ENCODE peak calls at places on chromosomes 6 and 20, in seven cellular contexts. M is HCT116, P is H1, V is GM12878, T is WTC11, I is HepG2, X is K562. R is an unnamed sample.

GRCh38 chr20:48831702-48832422 is 4.1 kb upstream of the PREX1 start:
- DNase-seq in M (no peak), P (no peak), V (no peak), T (no peak), I (no peak), X (peak; percentile 48), R (no peak)

GRCh38 chr20:54512694-54513093 is 37.3 kb downstream of the DOK5 start:
- DNase-seq in M (no peak), P (no peak), V (no peak), T (no peak), I (peak; percentile 31), X (no peak), R (no peak)

GRCh38 chr6:157235600-157236039 is 87.7 kb downstream of the TMEM242 start:
- DNase-seq in M (no peak), P (no peak), V (no peak), T (peak; percentile 80), I (peak; percentile 45), X (no peak), R (no peak)

GRCh38 chr20:32667030-32667429 is 6.7 kb downstream of the C20orf203 start:
- DNase-seq in M (no peak), P (no peak), V (no peak), T (no peak), I (no peak), X (no peak), R (no peak)

GRCh38 chr6:128156315-128157111 is 255.7 kb upstream of the THEMIS start:
- DNase-seq in M (no peak), P (no peak), V (no peak), T (no peak), I (no peak), X (no peak), R (no peak)

GRCh38 chr6:169959129-169960002 is 207.9 kb downstream of the ERMARD start:
- DNase-seq in M (no peak), P (peak; percentile 41), V (no peak), T (no peak), I (no peak), X (no peak), R (no peak)

GRCh38 chr6:39086294-39086693 is 28.7 kb downstream of the SAYSD1 start:
- DNase-seq in M (no peak), P (no peak), V (peak; percentile 26), T (no peak), I (no peak), X (no peak), R (no peak)

GRCh38 chr6:145034664-145035063 is 700.7 kb downstream of the EPM2A start:
- DNase-seq in M (no peak), P (no peak), V (no peak), T (no peak), I (no peak), X (no peak), R (no peak)

GRCh38 chr6:87553159-87553765 is 36.5 kb downstream of the RARS2 start:
- DNase-seq in M (no peak), P (no peak), V (no peak), T (no peak), I (no peak), X (no peak), R (no peak)

GRCh38 chr6:112027942-112028674 is 25.8 kb upstream of the CCN6 start:
- DNase-seq in M (no peak), P (no peak), V (no peak), T (no peak), I (no peak), X (no peak), R (no peak)

GRCh38 chr6:137728386-137729349 is 138.4 kb upstream of the TNFAIP3 start:
- DNase-seq in M (no peak), P (no peak), V (no peak), T (no peak), I (peak; percentile 92), X (no peak), R (no peak)

GRCh38 chr6:6131492-6132109 is 124.9 kb upstream of the NRN1 start:
- DNase-seq in M (peak; percentile 10), P (no peak), V (no peak), T (peak; percentile 36), I (peak; percentile 53), X (peak; percentile 66), R (peak; percentile 53)

GRCh38 chr6:7173843-7174503 is 66.2 kb downstream of the RREB1 start:
- DNase-seq in M (no peak), P (no peak), V (no peak), T (peak; percentile 50), I (no peak), X (peak; percentile 75), R (no peak)

GRCh38 chr6:15577550-15578171 is 85.2 kb downstream of the DTNBP1 start:
- DNase-seq in M (no peak), P (no peak), V (no peak), T (peak; percentile 14), I (no peak), X (no peak), R (no peak)

GRCh38 chr6:15577106-15577505 is 85.7 kb downstream of the DTNBP1 start:
- DNase-seq in M (no peak), P (no peak), V (no peak), T (no peak), I (no peak), X (no peak), R (no peak)

GRCh38 chr6:15582499-15582898 is 80.3 kb downstream of the DTNBP1 start:
- DNase-seq in M (no peak), P (no peak), V (no peak), T (no peak), I (no peak), X (no peak), R (no peak)

GRCh38 chr6:15575357-15576037 is 87.3 kb downstream of the DTNBP1 start:
- DNase-seq in M (no peak), P (no peak), V (no peak), T (no peak), I (no peak), X (no peak), R (no peak)

GRCh38 chr6:15578716-15579391 is 84.0 kb downstream of the DTNBP1 start:
- DNase-seq in M (no peak), P (no peak), V (no peak), T (no peak), I (no peak), X (no peak), R (no peak)
- TF ChIP-seq SP1 in M (no peak), P (no peak), V (no peak), T (no peak), I (no peak), X (no peak), R (no peak)

GRCh38 chr6:31834367-31834703 is 6.8 kb downstream of the HSPA1B start:
- DNase-seq in M (peak; percentile 77), P (peak; percentile 87), V (peak; percentile 50), T (peak; percentile 85), I (peak; percentile 92), X (peak; percentile 88), R (peak; percentile 85)
- TF ChIP-seq SP1 in M (no peak), P (no peak), V (no peak), T (no peak), I (no peak), X (no peak), R (no peak)

DNA sequence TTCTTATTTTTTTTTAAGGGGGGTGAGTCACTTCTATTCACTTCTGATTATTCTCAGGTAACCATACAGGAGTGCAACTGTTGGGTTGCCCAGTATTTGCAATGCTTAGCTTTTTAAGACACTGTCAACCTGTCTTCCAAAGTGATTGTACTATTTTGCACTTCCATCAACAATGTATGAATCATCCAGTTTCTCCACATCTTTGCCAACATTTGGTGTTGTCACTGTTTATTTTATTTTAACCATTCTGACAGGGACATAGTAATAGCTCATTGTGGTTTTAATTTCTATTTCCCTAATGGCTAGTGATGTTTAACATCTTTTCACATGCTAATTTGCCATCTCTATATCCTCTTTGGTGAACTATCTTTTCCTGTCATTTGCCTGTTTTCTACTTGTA is 1.4 kb upstream of the SLC13A3 start:
- DNase-seq in M (no peak), P (no peak), V (no peak), T (no peak), I (no peak), X (no peak), R (no peak)
- TF ChIP-seq SP1 in M (no peak), P (no peak), V (no peak), T (no peak), I (no peak), X (no peak), R (no peak)

GRCh38 chr20:62472343-62473199 is 3.2 kb downstream of the GATA5 start:
- DNase-seq in M (no peak), P (no peak), V (no peak), T (no peak), I (peak; percentile 52), X (no peak), R (no peak)

GRCh38 chr20:62473717-62474584 is 1.8 kb downstream of the GATA5 start:
- DNase-seq in M (no peak), P (peak; percentile 80), V (no peak), T (peak; percentile 49), I (no peak), X (no peak), R (no peak)

GRCh38 chr20:62470459-62470858 is 5.3 kb downstream of the GATA5 start:
- DNase-seq in M (no peak), P (no peak), V (no peak), T (no peak), I (no peak), X (no peak), R (no peak)

GRCh38 chr20:62473200-62473585 is 2.6 kb downstream of the GATA5 start:
- DNase-seq in M (no peak), P (no peak), V (no peak), T (no peak), I (no peak), X (no peak), R (no peak)

DNA sequence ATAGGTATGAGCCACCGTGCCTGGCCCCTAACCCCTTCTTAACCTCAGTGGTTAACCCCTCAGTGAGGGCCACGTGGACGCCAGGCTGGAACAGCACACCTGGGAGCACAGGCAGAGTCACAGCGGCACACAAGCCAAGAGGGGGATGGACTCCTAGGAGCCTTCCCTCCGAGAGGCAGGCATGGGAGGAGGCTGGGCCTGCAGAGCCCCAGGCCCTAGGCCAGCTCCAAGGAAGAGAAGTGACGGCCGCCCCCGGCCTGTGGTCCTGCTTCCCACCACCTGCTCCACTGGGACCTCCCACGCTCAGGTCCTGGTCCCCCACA is 3.8 kb downstream of the GATA5 start:
- DNase-seq in M (no peak), P (no peak), V (no peak), T (no peak), I (no peak), X (no peak), R (no peak)
- TF ChIP-seq SP1 in M (no peak), P (no peak), V (no peak), T (no peak), I (no peak), X (no peak), R (no peak)

GRCh38 chr6:76862966-76863365 is 600.3 kb downstream of the HTR1B start:
- DNase-seq in M (no peak), P (no peak), V (no peak), T (no peak), I (no peak), X (no peak), R (no peak)

GRCh38 chr6:76856065-76856464 is 607.2 kb downstream of the HTR1B start:
- DNase-seq in M (no peak), P (no peak), V (no peak), T (no peak), I (no peak), X (no peak), R (no peak)

GRCh38 chr6:76866091-76866490 is 597.2 kb downstream of the HTR1B start:
- DNase-seq in M (no peak), P (no peak), V (no peak), T (no peak), I (no peak), X (no peak), R (no peak)

GRCh38 chr6:76867182-76867581 is 596.1 kb downstream of the HTR1B start:
- DNase-seq in M (no peak), P (no peak), V (no peak), T (no peak), I (no peak), X (no peak), R (no peak)

GRCh38 chr6:76861403-76861802 is 601.9 kb downstream of the HTR1B start:
- DNase-seq in M (peak; percentile 7), P (peak; percentile 58), V (no peak), T (peak; percentile 64), I (peak; percentile 21), X (no peak), R (peak; percentile 15)
- TF ChIP-seq SP1 in M (no peak), P (no peak), V (no peak), T (no peak), I (no peak), X (no peak), R (no peak)